ENCODE peak calls at places on chromosomes 5 and 9, in ten cellular contexts. P is HCT116, N is A549, M is fibroblast of mammary gland, I is dorsolateral prefrontal cortex, T is heart right ventricle, K is cardiac muscle cell, S is GM12878, V is epithelial cell of esophagus, A is fibroblast of the aortic adventitia. H is an unnamed sample.

GRCh38 chr9:136347472-136348256 is 15.9 kb downstream of the DNLZ start:
- DNase-seq in S (no peak), N (no peak), P (no peak), I (no peak), K (no peak), A (no peak), M (no peak), V (no peak), T (no peak), H (no peak)

GRCh38 chr5:125059255-125060050 is 313.0 kb upstream of the ZNF608 start:
- DNase-seq in I (no peak), A (no peak), S (no peak), V (no peak), M (no peak), K (no peak), N (no peak), T (no peak), P (peak; percentile 54), H (no peak)

GRCh38 chr5:163531272-163531671 is 25.9 kb downstream of the MAT2B start:
- DNase-seq in I (no peak), P (no peak), A (no peak), S (no peak), V (no peak), N (no peak), K (no peak), T (no peak), M (no peak), H (no peak)

GRCh38 chr5:122896598-122897282 is 51.3 kb downstream of the SNX24 start:
- DNase-seq in K (peak; percentile 60), V (peak; percentile 38), S (no peak), P (peak; percentile 7), I (no peak), N (no peak), T (no peak), M (peak; percentile 40), A (peak; percentile 68), H (no peak)

GRCh38 chr5:134020188-134020587 is 15.4 kb upstream of the VDAC1 start:
- DNase-seq in V (peak; percentile 64), N (no peak), I (no peak), A (no peak), P (no peak), T (no peak), K (no peak), M (no peak), S (no peak), H (peak; percentile 70)

GRCh38 chr5:672329-673139 is 20.6 kb downstream of the TPPP start:
- DNase-seq in V (peak; percentile 72), K (peak; percentile 91), N (peak; percentile 79), S (no peak), A (peak; percentile 70), P (no peak), T (peak; percentile 90), M (peak; percentile 74), I (peak; percentile 74), H (no peak)

GRCh38 chr5:178355662-178356061 is 123.1 kb upstream of the PHYKPL start:
- DNase-seq in N (no peak), K (no peak), V (peak; percentile 4), M (no peak), T (no peak), P (no peak), A (no peak), S (no peak), I (no peak), H (no peak)

GRCh38 chr5:147483961-147484707 is 25.7 kb downstream of the DPYSL3 start:
- DNase-seq in T (peak; percentile 74), K (peak; percentile 98), M (peak; percentile 99), I (no peak), V (peak; percentile 53), S (no peak), P (no peak), A (peak; percentile 99), N (no peak), H (no peak)

GRCh38 chr9:6680797-6681146 is 35.2 kb upstream of the GLDC start:
- DNase-seq in S (no peak), A (peak; percentile 36), K (no peak), M (peak; percentile 26), I (peak; percentile 67), N (peak; percentile 58), V (no peak), P (no peak), T (peak; percentile 56), H (peak; percentile 41)
- TF ChIP-seq CTCF in S (no peak), A (no peak), K (no peak), M (no peak), I (no peak), N (no peak), V (no peak), P (no peak), T (no peak), H (no peak)

GRCh38 chr5:157306690-157307089 is 40.8 kb downstream of the CYFIP2 start:
- DNase-seq in A (no peak), M (no peak), I (no peak), S (no peak), K (no peak), P (no peak), V (no peak), N (no peak), T (no peak), H (no peak)
- H3K4me3 ChIP-seq in A (no peak overlapping the region), M (no peak overlapping the region), I (no peak overlapping the region), S (no peak overlapping the region), K (no peak overlapping the region), P (no peak overlapping the region), V (no peak overlapping the region), N (no peak overlapping the region), T (no peak overlapping the region), H (no peak overlapping the region)

GRCh38 chr5:72109625-72110024 is 2.4 kb downstream of the MAP1B start:
- DNase-seq in P (no peak), I (peak; percentile 55), V (peak; percentile 23), M (peak; percentile 32), T (peak; percentile 19), K (peak; percentile 48), A (no peak), S (no peak), N (peak; percentile 32), H (no peak)
- TF ChIP-seq CTCF in P (no peak), I (peak; percentile 8), V (no peak), M (peak; percentile 1), T (no peak), K (peak; percentile 18), A (peak; percentile 15), S (no peak), N (peak; percentile 44), H (no peak)

GRCh38 chr5:179817071-179817840 is 3.4 kb upstream of the SQSTM1 start:
- DNase-seq in K (no peak), N (no peak), I (no peak), M (no peak), A (no peak), V (no peak), T (no peak), S (no peak), P (no peak), H (no peak)
- H3K4me3 ChIP-seq in K (peak overlapping the region; percentile 17), N (no peak overlapping the region), I (peak overlapping the region; percentile 47), M (peak overlapping the region; percentile 29), A (peak overlapping the region; percentile 25), V (peak overlapping the region; percentile 27), T (peak overlapping the region; percentile 55), S (peak overlapping the region; percentile 41), P (no peak overlapping the region), H (peak overlapping the region; percentile 48)

GRCh38 chr9:37311938-37312730 is 110.4 kb upstream of the GRHPR start:
- DNase-seq in M (peak; percentile 77), K (peak; percentile 68), T (no peak), I (no peak), P (no peak), A (peak; percentile 93), V (peak; percentile 58), S (no peak), N (no peak), H (no peak)

GRCh38 chr9:37309136-37309535 is 113.4 kb upstream of the GRHPR start:
- DNase-seq in A (no peak), T (no peak), V (peak; percentile 41), K (peak; percentile 6), M (peak; percentile 30), N (no peak), I (no peak), P (no peak), S (no peak), H (no peak)
- TF ChIP-seq CTCF in A (peak; percentile 14), T (no peak), V (peak; percentile 31), K (peak; percentile 17), M (peak; percentile 35), N (peak; percentile 25), I (no peak), P (peak; percentile 19), S (peak; percentile 62), H (no peak)